ENCODE peak calls at places on chromosomes 13 and 19, in six cellular contexts. I is neural crest cell, Y is astrocyte of the cerebellum, T is choroid plexus epithelial cell, L is adrenal gland, H is upper lobe of left lung. X is an unnamed sample.

GRCh38 chr13:114034481-114034891 is 60.6 kb upstream of the C13orf46 start:
- DNase-seq in I (no peak), Y (no peak), T (peak), L (no peak), H (no peak), X (peak)

GRCh38 chr19:56291857-56292256 is 19.3 kb downstream of the EDDM13 start:
- DNase-seq in I (no peak), Y (no peak), T (peak), L (no peak), H (no peak), X (no peak)

GRCh38 chr13:81990652-81991051 is 1649.7 kb upstream of the SPRY2 start:
- DNase-seq in I (no peak), Y (no peak), T (no peak), L (no peak), H (no peak), X (no peak)

GRCh38 chr13:93861818-93862217 is 617.7 kb downstream of the DCT start:
- DNase-seq in I (no peak), Y (no peak), T (peak), L (peak), H (no peak), X (peak)

GRCh38 chr19:38648789-38649304 is 1.4 kb downstream of the ACTN4 start:
- DNase-seq in I (no peak), Y (no peak), T (no peak), L (no peak), H (no peak), X (no peak)

GRCh38 chr13:94217370-94217769 is 262.1 kb downstream of the DCT start:
- DNase-seq in I (no peak), Y (no peak), T (peak), L (no peak), H (no peak), X (no peak)

GRCh38 chr19:11556634-11557420 is 2.2 kb downstream of the ELOF1 start:
- DNase-seq in I (no peak), Y (no peak), T (no peak), L (no peak), H (no peak), X (no peak)

GRCh38 chr13:59566544-59566943 is 597.2 kb downstream of the DIAPH3 start:
- DNase-seq in I (no peak), Y (no peak), T (no peak), L (no peak), H (no peak), X (no peak)

GRCh38 chr13:36454121-36454520 is 21.8 kb downstream of the CCNA1 start:
- DNase-seq in I (no peak), Y (no peak), T (no peak), L (no peak), H (no peak), X (no peak)

GRCh38 chr19:9850235-9850959 is 15.3 kb downstream of the PIN1 start:
- DNase-seq in I (no peak), Y (no peak), T (no peak), L (no peak), H (no peak), X (no peak)

GRCh38 chr19:9848761-9849160 is 13.6 kb downstream of the PIN1 start:
- DNase-seq in I (no peak), Y (no peak), T (no peak), L (no peak), H (peak), X (no peak)

GRCh38 chr19:9847087-9847671 is 12.1 kb downstream of the PIN1 start:
- DNase-seq in I (peak), Y (peak), T (peak), L (peak), H (peak), X (peak)

GRCh38 chr19:9849786-9850185 is 14.7 kb downstream of the PIN1 start:
- DNase-seq in I (no peak), Y (no peak), T (no peak), L (no peak), H (no peak), X (no peak)

GRCh38 chr19:9848060-9848459 is 12.9 kb downstream of the PIN1 start:
- DNase-seq in I (no peak), Y (no peak), T (no peak), L (no peak), H (peak), X (no peak)
- TF ChIP-seq CTCF in I (peak), Y (peak), T (peak), L (peak), H (no peak), X (peak)

GRCh38 chr19:12652219-12652618 is 14.3 kb downstream of the MAN2B1 start:
- DNase-seq in I (no peak), Y (no peak), T (no peak), L (no peak), H (no peak), X (no peak)

GRCh38 chr19:12657966-12658365 is 8.6 kb downstream of the MAN2B1 start:
- DNase-seq in I (no peak), Y (no peak), T (no peak), L (no peak), H (peak), X (no peak)

GRCh38 chr19:12660980-12661379 is 5.6 kb downstream of the MAN2B1 start:
- DNase-seq in I (no peak), Y (no peak), T (no peak), L (no peak), H (no peak), X (no peak)

GRCh38 chr19:12655546-12655945 is 11.0 kb downstream of the MAN2B1 start:
- DNase-seq in I (no peak), Y (no peak), T (no peak), L (no peak), H (no peak), X (no peak)

GRCh38 chr19:12656899-12657571 is 9.5 kb downstream of the MAN2B1 start:
- DNase-seq in I (no peak), Y (no peak), T (no peak), L (no peak), H (peak), X (no peak)
- TF ChIP-seq CTCF in I (no peak), Y (no peak), T (peak), L (no peak), H (no peak), X (no peak)

GRCh38 chr13:46992383-46992952 is 95.6 kb upstream of the HTR2A start:
- DNase-seq in I (no peak), Y (no peak), T (peak), L (no peak), H (no peak), X (peak)
- TF ChIP-seq CTCF in I (peak), Y (peak), T (peak), L (no peak), H (no peak), X (peak)

GRCh38 chr13:50168803-50169202 is 153.6 kb downstream of the KCNRG start:
- DNase-seq in I (no peak), Y (no peak), T (no peak), L (no peak), H (no peak), X (no peak)

GRCh38 chr13:50167224-50167947 is 152.1 kb downstream of the KCNRG start:
- DNase-seq in I (no peak), Y (no peak), T (no peak), L (no peak), H (no peak), X (no peak)

GRCh38 chr13:50167967-50168366 is 152.7 kb downstream of the KCNRG start:
- DNase-seq in I (no peak), Y (no peak), T (no peak), L (no peak), H (no peak), X (no peak)

GRCh38 chr13:50171585-50172282 is 156.5 kb downstream of the KCNRG start:
- DNase-seq in I (no peak), Y (no peak), T (peak), L (no peak), H (peak), X (no peak)

DNA sequence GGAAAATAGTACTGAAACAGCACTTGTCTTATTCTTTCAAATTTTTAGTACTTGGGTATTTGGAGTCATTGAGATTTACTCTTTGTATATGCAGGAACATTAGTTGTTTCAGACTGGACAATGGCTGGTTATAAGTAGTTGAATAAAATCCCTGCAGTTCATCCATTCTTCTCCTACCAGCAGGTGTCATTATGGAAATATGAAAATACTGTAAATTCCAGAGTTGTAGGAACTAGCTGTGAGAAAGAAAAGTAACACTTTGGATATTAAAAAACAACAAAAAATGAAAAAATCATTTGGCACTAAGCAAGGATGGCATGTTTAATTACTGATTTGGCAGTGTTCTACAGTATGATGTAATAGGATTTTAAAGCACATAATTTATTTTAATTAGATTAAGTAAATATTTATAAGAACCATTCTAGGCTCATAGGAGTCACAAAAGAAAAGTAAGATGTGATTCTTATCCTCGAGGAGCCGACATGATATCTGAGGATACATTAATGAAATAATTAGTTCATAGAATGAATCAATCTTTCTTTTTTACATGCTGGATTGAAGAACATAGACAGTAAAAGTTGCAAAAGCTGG is 155.3 kb downstream of the KCNRG start:
- DNase-seq in I (no peak), Y (no peak), T (peak), L (no peak), H (no peak), X (peak)
- TF ChIP-seq CTCF in I (no peak), Y (peak), T (peak), L (no peak), H (peak), X (peak)

GRCh38 chr19:29666634-29667389 is 1.6 kb downstream of the PLEKHF1 start:
- DNase-seq in I (no peak), Y (peak), T (peak), L (peak), H (no peak), X (peak)

GRCh38 chr19:29667941-29668340 is 2.7 kb downstream of the PLEKHF1 start:
- DNase-seq in I (no peak), Y (no peak), T (no peak), L (no peak), H (no peak), X (no peak)

GRCh38 chr19:29667390-29667783 is 2.1 kb downstream of the PLEKHF1 start:
- DNase-seq in I (no peak), Y (no peak), T (no peak), L (no peak), H (no peak), X (no peak)

GRCh38 chr19:29670255-29670654 is 5.0 kb downstream of the PLEKHF1 start:
- DNase-seq in I (no peak), Y (no peak), T (no peak), L (no peak), H (no peak), X (no peak)

DNA sequence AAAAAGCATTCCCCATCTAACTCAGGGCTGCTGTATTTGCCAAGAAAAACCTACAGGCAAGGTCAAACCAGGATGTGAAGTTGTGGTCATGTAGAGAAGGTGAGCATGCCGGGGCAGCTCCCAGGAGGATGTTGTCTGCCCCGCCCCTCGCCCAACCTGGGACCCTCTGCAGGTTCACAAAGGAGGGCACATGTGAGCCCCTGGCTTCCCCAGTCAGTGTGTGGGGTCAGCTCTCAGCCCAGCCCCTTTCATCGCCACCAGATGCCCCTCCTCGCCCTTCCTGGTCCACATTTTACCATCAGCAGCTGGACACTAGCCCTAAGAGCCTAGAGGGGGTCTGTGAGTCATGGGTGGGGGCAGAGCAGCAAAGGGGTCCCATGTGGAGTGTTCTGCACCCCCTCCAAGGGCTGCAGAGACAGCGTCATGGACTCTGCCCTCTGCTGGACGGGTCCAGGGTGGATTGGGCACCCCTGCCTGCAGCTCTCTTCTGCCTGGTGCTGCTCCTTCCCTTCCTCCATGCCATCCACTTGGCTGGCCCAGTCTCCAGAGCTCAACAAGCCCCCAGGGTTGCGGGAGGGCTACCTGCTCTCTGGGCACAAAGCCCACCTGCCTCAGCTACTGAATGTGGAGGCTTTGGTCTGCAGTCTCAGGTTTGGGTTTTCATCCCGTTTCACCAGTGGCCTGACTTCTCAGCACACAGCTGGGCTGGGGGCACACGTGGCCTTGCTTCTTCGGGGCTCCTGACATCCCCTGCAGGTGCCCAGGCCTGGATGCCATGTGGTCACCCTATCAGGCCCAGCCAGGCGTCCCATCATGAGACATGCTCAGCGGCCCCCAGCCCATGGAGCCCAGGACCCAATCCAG is 3.7 kb downstream of the PLEKHF1 start:
- DNase-seq in I (no peak), Y (no peak), T (no peak), L (no peak), H (no peak), X (no peak)
- TF ChIP-seq CTCF in I (no peak), Y (peak), T (peak), L (no peak), H (no peak), X (peak)

DNA sequence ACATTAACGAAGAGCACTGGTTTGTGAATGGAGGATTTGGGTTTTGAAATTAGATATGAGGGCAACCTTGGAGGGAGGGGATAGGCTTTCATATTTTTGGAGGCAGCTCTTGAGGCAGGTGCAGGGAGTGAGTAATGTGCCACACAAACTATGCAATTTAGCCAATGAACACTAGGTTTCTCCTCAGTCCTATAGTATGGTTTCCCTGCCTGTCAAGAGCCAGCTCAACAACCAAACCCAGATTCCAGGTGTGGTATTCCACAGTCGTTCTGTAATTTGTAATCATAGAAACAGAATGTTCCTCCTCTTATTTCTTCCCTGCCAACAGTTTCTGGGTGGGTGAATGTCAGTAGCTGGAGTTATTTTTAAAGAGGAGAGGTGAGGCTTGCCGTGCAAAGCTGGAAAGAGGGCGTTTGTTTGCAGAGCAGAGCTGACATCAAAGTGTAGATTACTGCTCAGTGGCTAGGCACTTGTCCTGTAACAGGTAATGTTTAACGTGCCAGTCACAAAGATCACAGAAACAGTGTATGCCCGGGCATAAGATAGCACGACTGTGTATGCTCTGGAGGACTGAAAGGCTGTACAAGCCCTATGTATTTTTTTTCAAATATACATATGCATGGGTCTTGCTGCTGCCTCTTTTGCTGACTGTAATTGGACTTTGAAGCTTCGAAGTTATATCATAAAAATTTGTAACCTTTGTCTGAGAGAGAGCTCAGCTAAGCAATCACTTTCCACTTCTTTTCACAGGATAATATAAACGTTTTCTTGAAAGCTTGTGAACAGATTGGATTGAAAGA is 124.3 kb downstream of the LMO7 start:
- DNase-seq in I (no peak), Y (no peak), T (peak), L (no peak), H (no peak), X (no peak)
- TF ChIP-seq CTCF in I (no peak), Y (no peak), T (peak), L (no peak), H (peak), X (peak)

DNA sequence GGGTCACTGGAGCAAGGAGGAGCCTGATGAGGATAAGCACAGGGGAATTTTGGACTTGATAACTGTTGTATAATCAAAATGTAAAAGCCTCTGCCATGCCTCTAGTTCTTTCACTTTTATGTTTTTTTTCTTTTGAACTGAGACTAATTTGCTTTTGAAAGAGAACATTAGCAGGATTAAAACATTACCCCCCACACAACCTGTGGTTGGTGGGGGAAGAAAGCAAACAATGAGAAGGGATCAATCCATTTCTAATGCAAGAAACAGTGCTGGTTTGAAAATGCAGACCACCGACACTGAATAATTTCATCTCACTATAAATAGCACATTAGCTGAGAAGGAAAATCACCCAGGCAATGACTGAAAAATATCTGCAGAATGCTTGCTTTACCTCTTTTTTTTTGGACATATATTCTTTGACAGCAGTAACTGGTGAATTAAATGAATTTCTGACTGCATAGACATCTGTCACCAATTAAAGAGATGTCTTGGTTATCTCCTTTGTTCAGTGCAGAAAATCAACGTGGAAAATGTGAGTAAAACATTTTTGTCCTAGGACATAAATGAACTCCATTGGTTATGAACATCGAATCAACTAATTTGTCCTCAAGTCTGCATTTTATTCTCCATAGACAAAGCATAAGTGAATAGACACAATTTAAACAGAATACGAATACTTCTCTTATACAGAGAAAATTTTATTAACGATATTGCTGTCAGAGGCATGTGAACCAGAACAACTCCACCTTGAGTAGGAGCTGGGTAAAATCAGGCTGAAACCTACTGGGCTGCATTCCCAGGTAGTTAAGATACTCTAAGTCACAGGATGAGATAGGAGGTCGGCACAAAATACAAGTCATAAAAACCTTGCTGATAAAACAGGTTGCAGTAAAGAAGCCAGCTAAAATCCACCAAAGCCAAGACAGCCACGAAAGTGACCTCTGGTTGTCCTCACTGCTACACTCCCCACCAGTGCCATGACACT is 48.8 kb upstream of the TRPC4 start:
- DNase-seq in I (no peak), Y (peak), T (no peak), L (no peak), H (no peak), X (peak)
- TF ChIP-seq CTCF in I (no peak), Y (no peak), T (no peak), L (no peak), H (no peak), X (no peak)

GRCh38 chr19:40714519-40715299 is 2.0 kb downstream of the COQ8B start:
- DNase-seq in I (peak), Y (peak), T (peak), L (peak), H (peak), X (peak)

GRCh38 chr19:40716031-40716654 is 543 bp downstream of the COQ8B start:
- DNase-seq in I (no peak), Y (no peak), T (peak), L (peak), H (no peak), X (no peak)

GRCh38 chr19:40717880-40718773 is 1.2 kb downstream of the ITPKC start:
- DNase-seq in I (no peak), Y (no peak), T (no peak), L (peak), H (peak), X (no peak)

GRCh38 chr19:40717325-40717879 is 490 bp downstream of the ITPKC start:
- DNase-seq in I (no peak), Y (no peak), T (peak), L (peak), H (no peak), X (no peak)

GRCh38 chr19:40716655-40717324 is at the start of the genes COQ8B and ITPKC:
- DNase-seq in I (peak), Y (peak), T (peak), L (peak), H (peak), X (peak)
- TF ChIP-seq CTCF in I (peak), Y (no peak), T (no peak), L (peak), H (peak), X (no peak)

GRCh38 chr19:52599241-52599640 is 29.2 kb downstream of the ZNF701 start:
- DNase-seq in I (no peak), Y (no peak), T (no peak), L (no peak), H (no peak), X (no peak)

GRCh38 chr19:52602931-52603330 is 32.8 kb downstream of the ZNF701 start:
- DNase-seq in I (no peak), Y (no peak), T (no peak), L (no peak), H (no peak), X (no peak)

GRCh38 chr19:52600639-52601024 is 30.5 kb downstream of the ZNF701 start:
- DNase-seq in I (no peak), Y (no peak), T (no peak), L (peak), H (no peak), X (no peak)

GRCh38 chr19:52603558-52604207 is 33.6 kb downstream of the ZNF701 start:
- DNase-seq in I (no peak), Y (no peak), T (peak), L (no peak), H (no peak), X (peak)

GRCh38 chr19:52601025-52601973 is 31.2 kb downstream of the ZNF701 start:
- DNase-seq in I (peak), Y (peak), T (peak), L (peak), H (peak), X (peak)
- TF ChIP-seq CTCF in I (peak), Y (peak), T (peak), L (peak), H (peak), X (peak)

X was measured in fibroblast of the aortic adventitia.